ENCODE peak calls at places on chromosomes 11 and 22, in five cellular contexts. One of them, this sample, is unnamed.

GRCh38 chr11:47592970-47593369 is 1.2 kb downstream of the C1QTNF4 start:
- DNase-seq in GM12878: no peak
- DNase-seq in K562: no peak
- DNase-seq in H1: no peak
- DNase-seq in HepG2: no peak
- DNase-seq in this sample: no peak

GRCh38 chr11:8296203-8296602 is 32.5 kb upstream of the LMO1 start:
- DNase-seq in HepG2: no peak
- DNase-seq in K562: no peak
- DNase-seq in H1: no peak
- DNase-seq in GM12878: no peak
- DNase-seq in this sample: no peak

GRCh38 chr11:76724162-76724768 is 53.7 kb upstream of the LRRC32 start:
- DNase-seq in HepG2: no peak
- DNase-seq in H1: peak
- DNase-seq in K562: peak
- DNase-seq in GM12878: no peak
- DNase-seq in this sample: no peak

GRCh38 chr22:20012741-20013331 is 3.8 kb downstream of the ARVCF start:
- DNase-seq in K562: no peak
- DNase-seq in GM12878: no peak
- DNase-seq in HepG2: no peak
- DNase-seq in H1: no peak
- DNase-seq in this sample: no peak

GRCh38 chr22:17198188-17199130 is 20.8 kb downstream of the ADA2 start:
- DNase-seq in H1: peak
- DNase-seq in K562: peak
- DNase-seq in GM12878: no peak
- DNase-seq in HepG2: no peak
- DNase-seq in this sample: no peak

GRCh38 chr11:74249496-74249895 is 61.9 kb downstream of the P4HA3 start:
- DNase-seq in H1: no peak
- DNase-seq in K562: no peak
- DNase-seq in HepG2: no peak
- DNase-seq in GM12878: no peak
- DNase-seq in this sample: no peak

GRCh38 chr11:8408151-8408930 is 144.7 kb upstream of the LMO1 start:
- DNase-seq in K562: no peak
- DNase-seq in GM12878: no peak
- DNase-seq in H1: no peak
- DNase-seq in HepG2: no peak
- DNase-seq in this sample: no peak

GRCh38 chr22:26671317-26672059 is 14.1 kb downstream of the MIAT start:
- DNase-seq in GM12878: peak
- DNase-seq in HepG2: no peak
- DNase-seq in K562: no peak
- DNase-seq in H1: no peak
- DNase-seq in this sample: no peak

GRCh38 chr22:36330655-36331305 is 57.0 kb downstream of the MYH9 start:
- DNase-seq in K562: no peak
- DNase-seq in GM12878: no peak
- DNase-seq in H1: no peak
- DNase-seq in HepG2: no peak
- DNase-seq in this sample: no peak
- TF ChIP-seq GABPA in K562: no peak
- TF ChIP-seq GABPA in GM12878: no peak
- TF ChIP-seq GABPA in H1: no peak
- TF ChIP-seq GABPA in HepG2: no peak
- TF ChIP-seq GABPA in this sample: no peak

DNA sequence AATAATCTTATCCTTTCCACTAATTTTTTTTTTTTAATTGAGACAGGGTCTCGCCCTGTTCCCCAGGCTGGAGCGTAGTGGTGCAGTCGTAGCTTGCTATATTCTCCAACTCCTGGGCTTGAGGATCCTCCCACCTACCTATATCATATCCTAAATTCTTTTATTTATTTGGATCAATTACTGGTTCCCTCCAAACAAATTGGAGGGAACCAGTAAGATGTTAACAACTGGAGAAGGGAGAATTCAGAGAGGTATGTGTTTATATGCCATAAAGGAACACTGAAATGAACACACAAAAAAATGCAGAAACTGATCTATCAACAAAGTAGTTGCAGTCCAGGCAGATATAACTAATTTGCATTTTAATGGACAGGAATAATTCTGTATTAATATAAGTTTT is 63.6 kb downstream of the ATXN10 start:
- DNase-seq in GM12878: no peak
- DNase-seq in H1: no peak
- DNase-seq in K562: no peak
- DNase-seq in HepG2: no peak
- DNase-seq in this sample: no peak
- TF ChIP-seq USF2 in GM12878: no peak
- TF ChIP-seq USF2 in H1: no peak
- TF ChIP-seq USF2 in K562: no peak
- TF ChIP-seq USF2 in HepG2: no peak
- TF ChIP-seq USF2 in this sample: no peak

DNA sequence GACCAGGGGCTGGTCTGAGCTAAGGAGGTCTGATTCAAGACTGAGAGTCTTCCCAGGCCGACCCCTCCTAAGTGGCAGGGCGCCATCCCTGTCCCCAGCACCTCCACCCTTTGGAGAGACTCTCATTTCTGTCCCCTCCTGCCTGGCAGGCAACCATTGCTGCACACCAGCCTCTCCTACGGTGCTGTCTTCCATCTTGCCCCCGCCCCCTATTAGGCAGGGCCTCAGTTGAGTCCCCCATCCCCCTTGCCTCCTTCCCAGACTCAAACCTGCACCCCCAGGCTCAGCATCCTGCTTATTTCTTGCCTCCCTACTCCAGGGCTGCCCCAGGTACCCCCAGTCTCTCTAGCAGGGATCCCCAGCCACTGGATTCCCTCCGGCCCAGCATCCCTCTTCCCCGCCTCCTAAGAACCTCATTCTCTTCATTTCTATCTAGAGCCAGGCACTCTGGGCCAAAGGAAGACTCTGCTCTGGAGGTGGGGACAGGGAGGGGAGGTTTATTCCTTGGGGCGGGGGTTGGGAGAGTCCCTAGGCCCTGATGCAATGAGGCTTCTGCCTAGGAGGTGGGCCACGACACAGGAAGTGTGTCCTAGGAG is 1.7 kb upstream of the RCOR2 start:
- DNase-seq in H1: peak
- DNase-seq in HepG2: no peak
- DNase-seq in K562: no peak
- DNase-seq in GM12878: no peak
- DNase-seq in this sample: peak
- TF ChIP-seq GABPA in H1: no peak
- TF ChIP-seq GABPA in HepG2: no peak
- TF ChIP-seq GABPA in K562: no peak
- TF ChIP-seq GABPA in GM12878: no peak
- TF ChIP-seq GABPA in this sample: no peak

DNA sequence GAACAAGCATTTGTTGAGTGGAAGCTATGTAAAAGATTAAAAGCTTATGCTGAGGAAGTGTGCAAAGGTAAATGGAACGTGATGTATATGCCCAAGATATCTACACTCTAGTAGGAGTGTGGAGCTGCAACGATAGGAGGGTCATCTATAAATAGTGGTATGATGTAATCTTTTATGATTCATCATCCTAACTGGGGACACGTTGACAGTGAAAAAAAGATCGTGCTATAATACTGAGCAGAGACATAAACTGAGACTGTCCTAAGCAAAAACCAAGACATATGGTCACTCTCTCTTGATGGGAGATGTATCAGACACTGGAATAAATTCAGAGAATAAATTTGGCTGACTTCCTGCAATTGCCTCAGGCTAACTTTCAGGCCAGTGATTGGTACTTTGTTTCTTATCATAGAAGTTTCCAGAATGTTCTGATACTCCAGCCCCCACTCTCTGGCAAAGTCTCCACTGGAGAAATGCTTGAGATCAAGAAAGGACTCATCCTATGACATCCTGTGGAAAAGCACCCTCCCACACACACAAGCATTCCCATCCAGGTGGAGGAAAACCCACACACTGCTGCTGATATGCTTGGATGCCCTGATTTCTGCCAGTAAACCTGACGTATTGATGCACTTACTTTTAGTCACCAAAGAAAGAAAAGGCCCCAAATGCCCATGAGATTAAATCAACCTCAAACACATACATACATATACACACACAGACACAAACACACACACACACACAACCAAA is 9.0 kb upstream of the SLC5A12 start:
- DNase-seq in H1: no peak
- DNase-seq in HepG2: no peak
- DNase-seq in K562: no peak
- DNase-seq in GM12878: no peak
- DNase-seq in this sample: peak
- TF ChIP-seq USF2 in H1: no peak
- TF ChIP-seq USF2 in HepG2: no peak
- TF ChIP-seq USF2 in K562: no peak
- TF ChIP-seq USF2 in GM12878: no peak
- TF ChIP-seq USF2 in this sample: no peak

GRCh38 chr11:107184936-107185335 is 166.7 kb upstream of the GUCY1A2 start:
- DNase-seq in GM12878: no peak
- DNase-seq in H1: no peak
- DNase-seq in K562: no peak
- DNase-seq in HepG2: no peak
- DNase-seq in this sample: no peak
- TF ChIP-seq GABPA in GM12878: no peak
- TF ChIP-seq GABPA in H1: no peak
- TF ChIP-seq GABPA in K562: no peak
- TF ChIP-seq GABPA in HepG2: no peak
- TF ChIP-seq GABPA in this sample: no peak

DNA sequence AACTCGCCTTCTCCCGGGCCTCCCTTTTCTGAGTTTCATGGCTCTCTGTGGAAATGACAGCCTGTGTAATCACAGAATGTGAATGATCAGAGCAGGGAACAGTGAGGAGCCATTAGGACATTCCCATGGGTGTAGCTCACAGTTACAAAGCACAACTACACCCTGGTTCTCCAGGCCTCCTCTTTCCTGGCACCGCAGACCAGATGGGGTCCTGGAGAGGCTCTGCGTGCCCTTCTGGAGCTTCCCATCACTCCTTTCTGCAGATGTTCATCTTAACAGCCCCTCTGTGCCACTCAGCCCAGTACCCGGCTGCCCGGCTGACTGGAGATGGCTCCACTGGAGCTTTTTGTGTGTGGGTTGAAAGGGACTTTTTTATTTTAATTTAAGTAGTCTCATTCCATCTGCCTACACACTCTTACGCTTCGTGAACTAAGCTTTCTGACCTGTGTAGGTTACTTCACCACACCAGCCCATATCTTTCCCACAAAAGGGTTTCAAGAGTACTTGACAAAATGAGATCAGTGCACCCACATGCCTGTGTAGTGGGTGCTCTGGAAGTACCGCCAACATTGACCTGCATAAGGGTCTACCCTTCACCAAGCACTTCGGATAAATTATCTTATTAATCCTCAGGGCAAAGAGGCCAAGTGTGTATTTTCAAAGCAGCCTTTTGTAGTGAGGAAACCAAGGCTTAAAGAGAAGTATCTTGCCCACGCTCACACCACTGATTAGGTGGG is 29.8 kb downstream of the SREBF2 start:
- DNase-seq in K562: no peak
- DNase-seq in H1: no peak
- DNase-seq in HepG2: no peak
- DNase-seq in GM12878: peak
- DNase-seq in this sample: no peak
- TF ChIP-seq USF2 in K562: no peak
- TF ChIP-seq USF2 in H1: no peak
- TF ChIP-seq USF2 in HepG2: no peak
- TF ChIP-seq USF2 in GM12878: no peak
- TF ChIP-seq USF2 in this sample: no peak

DNA sequence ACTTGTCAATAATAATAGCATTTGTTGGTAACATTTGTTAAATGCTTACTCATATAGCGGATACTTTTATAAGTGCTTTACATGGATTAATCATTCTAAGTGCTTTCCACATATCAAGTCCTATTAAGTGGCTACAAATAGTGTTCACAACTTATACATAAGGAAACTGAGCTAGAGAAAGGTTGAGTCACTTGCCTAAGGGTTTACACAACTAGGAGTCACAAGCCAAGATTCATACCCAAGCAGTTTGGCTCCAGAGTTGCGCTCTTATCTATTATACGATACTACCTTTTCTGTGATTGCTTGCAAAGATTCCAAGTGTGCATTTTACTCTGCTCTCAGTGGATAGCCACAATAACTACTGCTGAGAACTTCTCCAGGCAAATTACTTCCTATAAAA is 215.9 kb upstream of the CCDC90B start:
- DNase-seq in HepG2: no peak
- DNase-seq in K562: no peak
- DNase-seq in GM12878: no peak
- DNase-seq in H1: no peak
- DNase-seq in this sample: no peak
- TF ChIP-seq GABPA in HepG2: no peak
- TF ChIP-seq GABPA in K562: no peak
- TF ChIP-seq GABPA in GM12878: no peak
- TF ChIP-seq GABPA in H1: no peak
- TF ChIP-seq GABPA in this sample: no peak

GRCh38 chr11:109667719-109668118 is 245.7 kb downstream of the C11orf87 start:
- DNase-seq in HepG2: no peak
- DNase-seq in GM12878: no peak
- DNase-seq in K562: no peak
- DNase-seq in H1: no peak
- DNase-seq in this sample: no peak

GRCh38 chr11:109668973-109669634 is 247.1 kb downstream of the C11orf87 start:
- DNase-seq in K562: no peak
- DNase-seq in GM12878: no peak
- DNase-seq in H1: no peak
- DNase-seq in HepG2: no peak
- DNase-seq in this sample: no peak
- TF ChIP-seq USF2 in K562: no peak
- TF ChIP-seq USF2 in GM12878: no peak
- TF ChIP-seq USF2 in H1: no peak
- TF ChIP-seq USF2 in HepG2: no peak
- TF ChIP-seq USF2 in this sample: no peak

This sample was measured in SK-N-SH.